ENCODE peak calls at places on chromosome 21, in five cellular contexts. A, G, T, L and M are unnamed samples.

GRCh38 chr21:44871576-44872265 is 1.8 kb downstream of the PTTG1IP start:
- DNase-seq in L (no peak), G (peak; percentile 71), A (peak; percentile 50), T (no peak), M (no peak)

GRCh38 chr21:39663066-39663465 is 50.3 kb downstream of the B3GALT5 start:
- DNase-seq in L (no peak), A (no peak), T (no peak), G (no peak), M (no peak)

GRCh38 chr21:36701912-36702621 is 3.2 kb downstream of the SIM2 start:
- DNase-seq in L (no peak), A (no peak), G (no peak), T (no peak), M (no peak)

GRCh38 chr21:45698493-45698947 is 55.0 kb downstream of the PCBP3 start:
- DNase-seq in T (no peak), A (no peak), G (no peak), L (no peak), M (no peak)

GRCh38 chr21:21182401-21182800 is 184.2 kb downstream of the NCAM2 start:
- DNase-seq in G (no peak), A (no peak), L (no peak), T (no peak), M (no peak)

GRCh38 chr21:10430007-10430406 is 91.4 kb upstream of the TPTE start:
- DNase-seq in L (no peak), T (no peak), A (no peak), G (no peak), M (no peak)

GRCh38 chr21:43289966-43290365 is 121.2 kb downstream of the CRYAA start:
- DNase-seq in T (no peak), G (no peak), A (no peak), L (no peak), M (no peak)

GRCh38 chr21:37264808-37265207 is 2.3 kb downstream of the VPS26C start:
- DNase-seq in A (peak; percentile 28), L (no peak), G (no peak), T (no peak), M (no peak)

GRCh38 chr21:25638634-25639166 is 358 bp upstream of the JAM2 start:
- DNase-seq in G (no peak), T (peak; percentile 17), A (no peak), L (no peak), M (no peak)

GRCh38 chr21:31520506-31521163 is 138.9 kb upstream of the SOD1 start:
- DNase-seq in A (no peak), L (no peak), T (no peak), G (no peak), M (no peak)

GRCh38 chr21:35038772-35039145 is 10.3 kb downstream of the RUNX1 start:
- DNase-seq in L (no peak), G (no peak), A (no peak), T (no peak), M (no peak)

GRCh38 chr21:45994086-45994661 is 12.6 kb downstream of the COL6A1 start:
- DNase-seq in G (no peak), A (no peak), T (no peak), L (no peak), M (no peak)

GRCh38 chr21:36330904-36331303 is 10.9 kb downstream of the MORC3 start:
- DNase-seq in A (peak; percentile 71), L (peak; percentile 45), G (peak; percentile 51), T (peak; percentile 16), M (no peak)

GRCh38 chr21:36811762-36812161 is 112.8 kb downstream of the SIM2 start:
- DNase-seq in A (no peak), L (no peak), T (no peak), G (no peak), M (no peak)

GRCh38 chr21:46221664-46222435 is 6.7 kb downstream of the LSS start:
- DNase-seq in G (no peak), L (no peak), A (no peak), T (no peak), M (no peak)

GRCh38 chr21:46229133-46229922 is 754 bp upstream of the LSS start:
- DNase-seq in A (peak; percentile 71), L (no peak), T (no peak), G (peak; percentile 37), M (no peak)

GRCh38 chr21:43645987-43646386 is 13.3 kb downstream of the HSF2BP start:
- DNase-seq in T (no peak), A (no peak), L (no peak), G (no peak), M (no peak)

GRCh38 chr21:24590261-24590660 is 1017.0 kb downstream of the MRPL39 start:
- DNase-seq in L (no peak), A (no peak), T (no peak), G (no peak), M (no peak)

GRCh38 chr21:26027696-26028095 is 142.9 kb downstream of the APP start:
- DNase-seq in G (no peak), L (no peak), A (no peak), T (no peak), M (no peak)

GRCh38 chr21:43686811-43687565 is 27.6 kb downstream of the RRP1B start:
- DNase-seq in G (no peak), L (no peak), A (no peak), T (no peak), M (no peak)

DNA sequence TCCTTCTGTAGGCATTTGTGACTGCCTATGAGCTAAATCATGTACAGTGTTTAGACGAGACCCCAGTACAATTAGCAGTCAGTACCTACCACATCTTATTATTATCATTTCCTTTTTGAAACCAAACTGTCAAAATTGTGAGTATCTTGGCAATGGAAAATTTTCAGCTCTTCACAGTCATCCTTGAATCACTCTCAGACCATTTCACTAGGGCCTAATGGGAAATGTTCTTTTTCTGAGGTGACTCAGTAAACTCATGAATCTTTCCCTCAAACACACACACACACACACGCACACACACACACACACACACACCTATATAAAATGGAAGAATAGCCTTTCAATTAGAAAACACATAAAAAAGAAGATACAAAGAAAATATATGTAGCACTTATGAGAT is 46.0 kb upstream of the TMPRSS15 start:
- DNase-seq in T (no peak), A (no peak), G (no peak), L (no peak), M (no peak)
- TF ChIP-seq ATF2 in T (no peak), A (no peak), G (no peak), L (no peak), M (no peak)

DNA sequence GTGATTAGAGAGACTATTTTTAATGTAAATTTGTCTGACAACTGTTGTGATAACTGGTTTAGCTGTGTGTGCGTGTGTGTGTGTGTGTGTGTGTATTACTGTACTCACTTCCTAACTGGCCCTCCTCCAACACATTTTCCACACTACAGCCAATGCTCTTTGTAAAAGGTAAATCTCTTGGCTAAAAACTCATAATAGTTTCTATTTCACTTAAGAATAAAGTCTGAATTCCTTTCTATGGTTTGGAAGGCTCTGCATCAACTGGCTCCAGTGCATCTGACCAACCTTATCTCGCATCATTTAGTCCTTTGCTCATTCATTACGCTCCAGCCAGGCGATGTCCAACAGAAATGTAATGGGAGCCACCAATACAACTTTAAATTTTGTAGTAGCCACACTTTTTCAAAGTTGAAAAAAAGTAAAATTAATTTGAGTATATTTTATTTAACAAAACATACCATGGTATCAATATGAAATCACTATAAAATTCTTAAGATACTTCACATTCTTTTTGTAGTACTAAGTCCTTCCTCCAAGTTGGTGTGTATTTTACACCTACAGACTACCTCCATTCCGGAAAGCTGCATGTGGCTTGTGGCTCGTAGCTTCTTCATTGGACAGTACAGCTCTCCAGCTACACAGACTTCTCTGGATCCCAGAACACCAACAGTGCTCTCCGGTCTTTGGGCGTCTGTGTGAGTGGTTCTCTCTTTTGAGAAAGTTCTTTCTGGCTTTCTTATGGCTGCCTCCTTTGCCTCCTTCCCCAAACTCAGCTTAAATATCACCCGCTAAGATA is 68.9 kb downstream of the NRIP1 start:
- DNase-seq in L (no peak), A (no peak), G (no peak), T (no peak), M (no peak)
- TF ChIP-seq ATF2 in L (no peak), A (no peak), G (no peak), T (no peak), M (no peak)

GRCh38 chr21:15301014-15301413 is 236.2 kb upstream of the NRIP1 start:
- DNase-seq in T (no peak), G (no peak), A (peak; percentile 56), L (no peak), M (no peak)

GRCh38 chr21:15295875-15296274 is 231.1 kb upstream of the NRIP1 start:
- DNase-seq in L (no peak), A (no peak), G (no peak), T (no peak), M (no peak)

GRCh38 chr21:15300131-15300530 is 235.3 kb upstream of the NRIP1 start:
- DNase-seq in A (no peak), G (no peak), T (no peak), L (no peak), M (no peak)

GRCh38 chr21:15298306-15298705 is 233.5 kb upstream of the NRIP1 start:
- DNase-seq in L (no peak), G (no peak), A (no peak), T (no peak), M (no peak)

DNA sequence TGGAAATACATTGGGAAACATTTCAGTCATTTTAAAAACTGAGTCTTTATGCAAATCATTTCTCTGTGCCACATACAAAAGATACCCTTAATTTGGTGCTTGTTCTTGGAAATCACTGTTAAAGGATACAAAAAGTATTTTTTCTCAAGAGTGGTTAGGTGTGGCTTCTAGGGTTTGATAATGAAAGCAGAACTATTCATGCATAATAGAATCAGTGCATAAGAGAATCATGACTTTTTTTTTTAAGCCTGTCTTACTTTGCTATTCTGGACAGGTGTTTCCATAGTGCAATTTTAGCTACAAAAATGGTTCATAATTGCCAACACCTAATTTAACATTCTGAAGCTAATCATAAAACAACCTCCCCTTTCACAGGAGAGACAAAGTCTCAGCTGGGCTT is 233.0 kb upstream of the NRIP1 start:
- DNase-seq in L (no peak), A (no peak), G (no peak), T (no peak), M (no peak)
- TF ChIP-seq ATF2 in L (no peak), A (no peak), G (no peak), T (no peak), M (no peak)

GRCh38 chr21:42151148-42152074 is 67.5 kb upstream of the ABCG1 start:
- DNase-seq in A (no peak), L (no peak), T (no peak), G (no peak), M (no peak)

GRCh38 chr21:42148097-42148496 is 70.8 kb upstream of the ABCG1 start:
- DNase-seq in L (no peak), G (no peak), A (peak; percentile 15), T (no peak), M (no peak)

GRCh38 chr21:42148584-42148983 is 70.4 kb upstream of the ABCG1 start:
- DNase-seq in G (no peak), A (no peak), L (no peak), T (no peak), M (no peak)

GRCh38 chr21:42149656-42150457 is 69.1 kb upstream of the ABCG1 start:
- DNase-seq in A (no peak), L (no peak), G (no peak), T (no peak), M (no peak)

DNA sequence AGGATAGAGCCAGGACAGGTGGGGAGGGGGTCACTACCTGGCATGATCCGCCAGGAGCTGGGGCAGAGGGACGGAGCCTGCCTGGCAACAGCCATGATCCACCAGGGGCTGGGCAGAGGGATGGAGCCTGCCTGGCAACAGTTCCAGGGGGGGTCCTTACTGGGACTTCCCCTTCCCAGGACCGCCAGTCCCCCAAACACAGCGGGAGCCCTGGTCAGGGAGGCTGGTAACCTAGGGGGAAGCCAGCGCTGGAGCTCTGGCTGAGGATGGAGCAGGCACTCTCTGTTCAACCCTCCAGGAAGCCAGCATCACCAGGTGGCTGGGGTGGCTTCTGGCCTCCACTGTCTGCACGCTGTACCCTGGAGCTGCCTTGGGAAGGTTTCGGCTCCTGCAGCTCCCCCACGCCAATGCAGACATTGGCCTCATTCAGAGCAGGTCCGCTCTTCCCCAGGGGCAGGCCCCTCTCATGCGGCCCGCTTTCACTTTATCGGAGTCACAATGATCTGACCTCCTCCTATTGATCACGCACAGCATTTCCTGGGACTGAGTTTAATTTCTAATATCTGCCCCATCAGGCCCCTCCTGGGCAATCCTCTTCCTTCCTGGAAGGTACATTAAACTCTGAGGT is 68.4 kb upstream of the ABCG1 start:
- DNase-seq in T (no peak), L (no peak), G (no peak), A (no peak), M (no peak)
- TF ChIP-seq ATF2 in T (no peak), L (no peak), G (no peak), A (no peak), M (no peak)